ENCODE peak calls at places on chromosomes 2 and 18, in six cellular contexts. P, N, I, Q, L and W are unnamed samples.

GRCh38 chr18:56112013-56112749 is 524.2 kb upstream of the TCF4 start:
- DNase-seq in P (no peak), N (no peak), I (no peak), Q (no peak), L (peak), W (peak)

GRCh38 chr2:65576861-65577601 is 144.6 kb upstream of the SPRED2 start:
- DNase-seq in P (peak), N (no peak), I (peak), Q (no peak), L (peak), W (peak)

GRCh38 chr2:209619782-209620181 is 151.8 kb upstream of the UNC80 start:
- DNase-seq in P (no peak), N (no peak), I (no peak), Q (no peak), L (peak), W (peak)

GRCh38 chr2:181036848-181037603 is 56.6 kb downstream of the UBE2E3 start:
- DNase-seq in P (no peak), N (no peak), I (peak), Q (no peak), L (peak), W (peak)

GRCh38 chr2:241500431-241500975 is 7.9 kb downstream of the STK25 start:
- DNase-seq in P (no peak), N (no peak), I (no peak), Q (no peak), L (no peak), W (no peak)

GRCh38 chr18:48942554-48943261 is 8.1 kb downstream of the SMAD7 start:
- DNase-seq in P (peak), N (no peak), I (no peak), Q (peak), L (peak), W (peak)

GRCh38 chr2:224442092-224442999 is 40.4 kb upstream of the FAM124B start:
- DNase-seq in P (no peak), N (no peak), I (no peak), Q (no peak), L (peak), W (peak)

GRCh38 chr2:136134126-136134525 is 16.2 kb upstream of the CXCR4 start:
- DNase-seq in P (no peak), N (no peak), I (no peak), Q (no peak), L (no peak), W (no peak)

GRCh38 chr2:29164101-29164846 is 49.1 kb downstream of the CLIP4 start:
- DNase-seq in P (no peak), N (no peak), I (no peak), Q (no peak), L (no peak), W (no peak)

GRCh38 chr18:77000527-77000926 is 132.1 kb downstream of the MBP start:
- DNase-seq in P (no peak), N (peak), I (no peak), Q (peak), L (peak), W (peak)

GRCh38 chr2:149490296-149490695 is 97.3 kb downstream of the MMADHC start:
- DNase-seq in P (no peak), N (no peak), I (no peak), Q (no peak), L (peak), W (no peak)

GRCh38 chr18:76821875-76822509 is 365 bp upstream of the ZNF236 start:
- DNase-seq in P (no peak), N (peak), I (no peak), Q (peak), L (peak), W (peak)

GRCh38 chr2:240965905-240966456 is 32.4 kb upstream of the SNED1 start:
- DNase-seq in P (no peak), N (peak), I (no peak), Q (no peak), L (no peak), W (no peak)

GRCh38 chr2:161844845-161845244 is 220.6 kb downstream of the SLC4A10 start:
- DNase-seq in P (no peak), N (no peak), I (no peak), Q (no peak), L (no peak), W (no peak)

GRCh38 chr2:174053784-174054183 is 88.6 kb upstream of the SP3 start:
- DNase-seq in P (no peak), N (no peak), I (no peak), Q (no peak), L (no peak), W (no peak)

GRCh38 chr18:853471-853870 is 41.4 kb upstream of the YES1 start:
- DNase-seq in P (no peak), N (no peak), I (no peak), Q (no peak), L (no peak), W (no peak)
- TF ChIP-seq CTCF in P (no peak), N (no peak), I (no peak), Q (no peak), L (no peak), W (no peak)

GRCh38 chr18:11148655-11149440 is 521 bp downstream of the PIEZO2 start:
- DNase-seq in P (no peak), N (no peak), I (no peak), Q (no peak), L (no peak), W (no peak)
- H3K4me3 ChIP-seq in P (no peak), N (peak), I (peak), Q (peak), L (no peak), W (peak)

GRCh38 chr2:227482638-227483340 is 10.8 kb downstream of the AGFG1 start:
- DNase-seq in P (no peak), N (no peak), I (no peak), Q (no peak), L (peak), W (peak)

GRCh38 chr2:227477291-227477690 is 5.3 kb downstream of the AGFG1 start:
- DNase-seq in P (no peak), N (no peak), I (no peak), Q (no peak), L (no peak), W (peak)

GRCh38 chr2:227485429-227485828 is 13.5 kb downstream of the AGFG1 start:
- DNase-seq in P (no peak), N (no peak), I (no peak), Q (no peak), L (no peak), W (no peak)

GRCh38 chr2:227480528-227480927 is 8.6 kb downstream of the AGFG1 start:
- DNase-seq in P (no peak), N (no peak), I (no peak), Q (no peak), L (no peak), W (no peak)

GRCh38 chr2:227479865-227480475 is 8.0 kb downstream of the AGFG1 start:
- DNase-seq in P (no peak), N (no peak), I (no peak), Q (no peak), L (peak), W (peak)
- TF ChIP-seq CTCF in P (peak), N (peak), I (peak), Q (peak), L (peak), W (peak)

GRCh38 chr2:95166065-95166763 is 605 bp downstream of the ZNF2 start:
- DNase-seq in P (no peak), N (no peak), I (no peak), Q (no peak), L (no peak), W (no peak)

GRCh38 chr2:95158891-95159619 is 593 bp downstream of the ZNF514 start:
- DNase-seq in P (no peak), N (peak), I (no peak), Q (peak), L (peak), W (peak)

GRCh38 chr2:95165371-95166064 is at the start of gene ZNF2:
- DNase-seq in P (peak), N (peak), I (peak), Q (peak), L (peak), W (peak)

GRCh38 chr2:95159690-95160449 is at the start of gene ZNF514:
- DNase-seq in P (no peak), N (peak), I (peak), Q (peak), L (peak), W (peak)

DNA sequence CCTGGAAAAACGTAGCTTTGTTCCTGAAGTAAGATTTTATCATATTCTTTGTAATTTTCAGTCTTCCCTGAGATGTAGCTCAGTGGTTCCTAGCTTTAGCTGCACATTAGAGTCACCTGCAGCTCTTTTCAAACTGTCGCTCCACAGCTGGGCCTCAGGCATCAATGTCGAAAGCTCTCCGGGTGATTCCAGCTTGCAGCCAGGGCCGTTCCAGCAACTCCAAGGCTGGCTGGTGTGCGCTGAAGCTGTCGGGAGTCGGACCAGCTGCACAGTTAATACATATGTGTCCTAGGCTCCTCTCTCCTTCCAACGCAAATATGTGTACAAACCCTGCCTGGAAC is 609 bp upstream of the ZNF2 start:
- DNase-seq in P (no peak), N (no peak), I (no peak), Q (no peak), L (no peak), W (no peak)
- H3K4me3 ChIP-seq in P (peak), N (peak), I (peak), Q (peak), L (peak), W (peak)

GRCh38 chr2:2229898-2230817 is 100.9 kb downstream of the MYT1L start:
- DNase-seq in P (no peak), N (no peak), I (no peak), Q (peak), L (no peak), W (no peak)
- TF ChIP-seq CTCF in P (no peak), N (no peak), I (no peak), Q (no peak), L (no peak), W (no peak)

DNA sequence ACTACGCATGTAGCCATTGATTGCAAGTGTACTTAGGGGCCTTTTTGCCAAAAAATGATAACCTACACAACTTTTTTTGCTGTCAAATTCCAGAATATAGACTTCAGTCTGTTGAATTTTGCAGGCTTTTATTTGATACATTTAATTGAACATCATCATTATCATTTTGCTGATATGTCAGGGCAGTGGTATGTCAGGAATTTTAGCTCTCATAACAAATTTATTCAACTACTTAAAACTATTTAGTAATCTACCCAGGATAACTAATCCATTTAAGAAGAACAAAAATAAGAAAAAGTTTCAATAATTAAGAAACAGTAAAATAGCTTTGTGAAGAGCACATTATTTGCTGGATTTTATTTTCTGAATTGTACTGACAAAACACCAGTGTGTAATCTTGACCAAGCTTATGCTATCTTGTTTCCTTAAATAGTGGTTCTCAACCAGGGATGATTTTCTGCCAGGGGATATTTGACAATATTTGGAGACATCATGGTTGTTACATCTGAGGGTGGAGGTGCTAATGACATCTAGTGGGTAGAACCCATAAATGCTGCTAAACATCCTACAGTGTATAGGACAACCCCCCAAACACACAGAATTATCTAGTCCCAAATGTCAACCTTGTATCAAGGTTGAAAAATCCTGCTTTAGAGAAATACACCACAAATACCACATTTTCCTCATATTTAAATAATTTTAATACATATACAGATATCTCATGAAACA is 12.1 kb upstream of the TTN start:
- DNase-seq in P (no peak), N (no peak), I (no peak), Q (no peak), L (no peak), W (no peak)
- H3K4me3 ChIP-seq in P (no peak), N (no peak), I (no peak), Q (peak), L (no peak), W (no peak)

DNA sequence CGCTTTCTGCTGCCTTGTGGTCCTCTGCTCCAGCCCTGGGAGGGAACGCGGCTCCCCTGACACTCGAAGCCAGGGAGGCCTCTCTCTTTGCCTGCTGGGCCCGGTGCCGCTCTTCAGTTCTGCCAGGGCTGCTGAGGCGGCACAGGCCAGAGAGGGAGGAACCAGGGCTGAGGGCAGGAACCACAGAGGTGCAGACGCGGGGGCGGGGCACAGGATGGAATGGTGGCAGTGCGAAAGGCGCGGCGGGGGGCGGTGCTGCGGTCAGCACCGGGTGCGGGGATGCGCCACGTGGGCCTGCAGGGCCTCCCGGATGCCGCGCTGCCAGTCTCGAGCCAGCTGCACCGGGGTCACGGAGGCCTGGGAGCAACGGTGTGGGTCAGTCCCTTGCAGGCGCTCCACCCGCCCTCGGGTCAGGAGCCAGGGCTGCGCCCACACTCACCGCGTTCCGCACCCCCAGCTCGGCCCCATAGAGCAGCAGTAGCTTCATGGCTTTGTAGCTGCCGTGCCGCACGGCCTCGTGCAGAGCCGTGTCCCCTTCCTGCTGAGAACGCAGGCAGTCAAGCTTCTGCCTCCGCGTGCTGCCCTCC is 4.4 kb downstream of the ANKRD23 start:
- DNase-seq in P (no peak), N (no peak), I (no peak), Q (no peak), L (no peak), W (no peak)
- TF ChIP-seq CTCF in P (no peak), N (no peak), I (no peak), Q (no peak), L (no peak), W (no peak)

GRCh38 chr2:155633060-155633839 is 699.3 kb downstream of the NR4A2 start:
- DNase-seq in P (no peak), N (no peak), I (no peak), Q (no peak), L (no peak), W (no peak)

GRCh38 chr2:155630760-155631159 is 701.8 kb downstream of the NR4A2 start:
- DNase-seq in P (no peak), N (no peak), I (no peak), Q (no peak), L (no peak), W (no peak)

DNA sequence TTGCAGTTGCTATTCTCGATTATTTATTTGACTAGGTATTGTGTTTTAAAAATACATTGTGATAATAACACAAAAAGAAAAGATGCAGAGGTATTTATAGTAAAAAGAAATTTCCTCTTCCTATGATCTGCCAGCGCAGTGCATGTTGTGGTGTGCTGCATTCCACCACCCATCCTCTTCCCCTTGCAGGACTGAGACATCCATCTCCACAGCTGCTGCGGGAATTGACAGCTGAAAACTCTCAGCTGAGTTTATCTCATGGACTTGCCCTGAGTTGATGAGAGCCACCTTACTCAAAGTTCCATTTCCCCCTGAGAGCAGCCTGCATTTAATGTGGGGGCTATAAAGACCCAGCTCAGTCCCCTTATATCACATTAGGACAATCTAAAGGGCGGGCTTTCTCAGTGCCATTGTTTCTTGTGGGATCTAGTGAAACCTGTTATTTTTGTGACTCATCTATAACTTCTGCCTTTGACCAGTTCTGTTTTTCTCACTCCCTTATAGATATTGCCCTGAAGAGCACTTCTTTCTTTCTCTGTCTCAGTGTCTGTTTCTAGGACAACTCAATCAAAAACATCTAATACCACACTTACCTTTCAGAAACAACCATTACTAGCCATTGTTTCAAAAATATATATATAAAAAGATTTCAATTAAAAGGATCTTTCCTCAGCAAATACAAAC is 698.5 kb downstream of the NR4A2 start:
- DNase-seq in P (no peak), N (no peak), I (no peak), Q (no peak), L (no peak), W (no peak)
- H3K4me3 ChIP-seq in P (no peak), N (no peak), I (no peak), Q (no peak), L (no peak), W (no peak)

DNA sequence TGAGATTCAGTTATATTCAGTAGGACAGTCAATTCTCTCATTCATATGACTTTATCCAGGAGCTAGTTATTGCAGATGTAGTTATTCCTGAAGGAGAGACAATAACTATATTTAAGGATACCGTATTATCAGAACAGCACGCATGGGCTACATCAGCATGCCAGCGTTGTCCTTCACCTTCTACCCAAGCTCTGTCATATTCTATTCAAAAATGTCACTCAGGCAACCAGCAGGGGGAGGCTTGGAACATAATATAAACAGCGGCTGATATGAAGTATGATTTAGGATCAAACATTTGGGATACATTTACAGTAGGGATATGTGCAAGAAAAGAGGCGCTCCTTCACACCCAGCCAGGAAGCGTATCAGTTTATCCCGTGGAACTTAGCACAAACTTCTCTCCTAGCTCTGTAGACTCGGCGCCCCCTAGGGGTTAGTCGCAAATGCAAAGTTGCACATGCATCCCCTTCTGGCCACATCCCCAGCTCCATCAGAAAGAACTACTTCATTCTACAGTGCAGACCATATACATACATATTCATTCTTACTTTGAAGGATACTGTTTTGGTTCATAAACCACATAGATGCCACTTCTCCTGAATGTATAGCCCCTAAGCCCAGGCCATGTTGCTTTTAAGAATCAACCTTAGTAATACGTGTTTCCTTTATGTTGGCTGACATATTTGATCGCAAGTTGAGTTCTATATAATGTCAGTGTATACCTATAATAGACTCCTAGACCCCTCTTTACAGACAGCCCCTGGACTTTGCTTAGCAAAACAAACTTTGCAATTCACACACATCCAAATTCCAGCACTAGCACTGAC is 759.4 kb downstream of the ADCYAP1 start:
- DNase-seq in P (peak), N (peak), I (no peak), Q (peak), L (peak), W (peak)
- TF ChIP-seq CTCF in P (peak), N (peak), I (no peak), Q (peak), L (peak), W (peak)